ENCODE peak calls at places on chromosomes 5 and 9, in seven cellular contexts. E is nephron progenitor cell; Q is CD4-positive, alpha-beta memory T cell; D is myocyte; B is brain microvascular endothelial cell; W is NCI-H510A treated with DMSO at 0.1 percent for 48 hours; S is CD8-positive, alpha-beta T cell. Z is an unnamed sample.

GRCh38 chr5:88390007-88390385 is 121.4 kb upstream of the TMEM161B start:
- DNase-seq in E (no peak), Q (no peak), D (no peak), B (no peak), W (no peak), S (no peak), Z (no peak)

GRCh38 chr9:98288876-98289275 is 33.4 kb upstream of the TBC1D2 start:
- DNase-seq in E (no peak), Q (no peak), D (no peak), B (no peak), W (no peak), S (no peak), Z (no peak)

GRCh38 chr9:137813651-137814415 is 63.7 kb upstream of the CACNA1B start:
- DNase-seq in E (no peak), Q (no peak), D (no peak), B (no peak), W (no peak), S (no peak), Z (no peak)

GRCh38 chr5:65066385-65066784 is 297.7 kb downstream of the CWC27 start:
- DNase-seq in E (no peak), Q (no peak), D (peak), B (no peak), W (no peak), S (no peak), Z (no peak)

GRCh38 chr5:13606051-13606450 is 338.4 kb downstream of the DNAH5 start:
- DNase-seq in E (no peak), Q (no peak), D (no peak), B (no peak), W (peak), S (no peak), Z (no peak)

GRCh38 chr9:134406366-134407122 is 80.3 kb downstream of the RXRA start:
- DNase-seq in E (peak), Q (no peak), D (peak), B (no peak), W (no peak), S (no peak), Z (no peak)

GRCh38 chr9:74771262-74771585 is 116.5 kb downstream of the TRPM6 start:
- DNase-seq in E (no peak), Q (no peak), D (no peak), B (no peak), W (no peak), S (no peak), Z (no peak)

GRCh38 chr5:42021923-42022322 is 96.8 kb downstream of the FBXO4 start:
- DNase-seq in E (no peak), Q (no peak), D (peak), B (no peak), W (no peak), S (no peak), Z (no peak)

GRCh38 chr5:176535655-176536131 is 1.5 kb downstream of the RNF44 start:
- DNase-seq in E (no peak), Q (no peak), D (peak), B (no peak), W (no peak), S (no peak), Z (no peak)

GRCh38 chr5:118115791-118116190 is 872.6 kb downstream of the DTWD2 start:
- DNase-seq in E (no peak), Q (no peak), D (no peak), B (no peak), W (no peak), S (no peak), Z (no peak)

GRCh38 chr9:133050781-133051180 is 11.0 kb upstream of the CEL start:
- DNase-seq in E (no peak), Q (no peak), D (no peak), B (no peak), W (peak), S (no peak), Z (no peak)

GRCh38 chr5:440413-441180 is 2.4 kb upstream of the EXOC3 start:
- DNase-seq in E (no peak), Q (no peak), D (no peak), B (no peak), W (no peak), S (no peak), Z (no peak)

GRCh38 chr9:110573305-110573704 is 6.2 kb downstream of the SVEP1 start:
- DNase-seq in E (no peak), Q (no peak), D (no peak), B (no peak), W (no peak), S (no peak), Z (no peak)

GRCh38 chr5:77420940-77421339 is 71.2 kb downstream of the WDR41 start:
- DNase-seq in E (no peak), Q (no peak), D (no peak), B (no peak), W (no peak), S (no peak), Z (no peak)

GRCh38 chr5:148623101-148623500 is 31.2 kb downstream of the HTR4 start:
- DNase-seq in E (no peak), Q (no peak), D (no peak), B (no peak), W (no peak), S (no peak), Z (no peak)

GRCh38 chr5:135156337-135156714 is 122.3 kb upstream of the PITX1 start:
- DNase-seq in E (no peak), Q (no peak), D (no peak), B (no peak), W (no peak), S (no peak), Z (no peak)

GRCh38 chr9:114484215-114484853 is 20.9 kb downstream of the WHRN start:
- DNase-seq in E (no peak), Q (no peak), D (no peak), B (no peak), W (no peak), S (no peak), Z (no peak)

GRCh38 chr5:126354012-126354856 is 69.0 kb upstream of the GRAMD2B start:
- DNase-seq in E (no peak), Q (peak), D (peak), B (peak), W (peak), S (no peak), Z (no peak)

GRCh38 chr5:172846249-172846648 is 12.2 kb downstream of the ERGIC1 start:
- DNase-seq in E (no peak), Q (no peak), D (no peak), B (no peak), W (no peak), S (no peak), Z (no peak)

GRCh38 chr5:74762599-74762998 is 4.3 kb downstream of the GFM2 start:
- DNase-seq in E (no peak), Q (no peak), D (peak), B (peak), W (no peak), S (no peak), Z (no peak)

GRCh38 chr9:77748214-77748772 is 100.2 kb upstream of the GNA14 start:
- DNase-seq in E (no peak), Q (no peak), D (no peak), B (no peak), W (no peak), S (no peak), Z (no peak)

GRCh38 chr5:141663506-141663905 is 12.3 kb upstream of the FCHSD1 start:
- DNase-seq in E (no peak), Q (no peak), D (no peak), B (no peak), W (no peak), S (no peak), Z (no peak)

GRCh38 chr9:37944671-37945481 is 40.9 kb upstream of the SLC25A51 start:
- DNase-seq in E (no peak), Q (no peak), D (peak), B (no peak), W (no peak), S (no peak), Z (no peak)

GRCh38 chr5:318341-318897 is 3.1 kb upstream of the AHRR start:
- DNase-seq in E (no peak), Q (no peak), D (peak), B (peak), W (peak), S (no peak), Z (no peak)

GRCh38 chr9:75588808-75589207 is 301.7 kb upstream of the PCSK5 start:
- DNase-seq in E (no peak), Q (no peak), D (peak), B (no peak), W (no peak), S (no peak), Z (no peak)

GRCh38 chr9:77896269-77897245 is 135.1 kb downstream of the GNAQ start:
- DNase-seq in E (no peak), Q (no peak), D (no peak), B (no peak), W (no peak), S (no peak), Z (no peak)

GRCh38 chr5:115309751-115310370 is 13.4 kb upstream of the CCDC112 start:
- DNase-seq in E (no peak), Q (peak), D (peak), B (no peak), W (peak), S (no peak), Z (peak)

GRCh38 chr9:118529210-118529609 is 825.0 kb downstream of the TLR4 start:
- DNase-seq in E (no peak), Q (no peak), D (peak), B (peak), W (no peak), S (no peak), Z (no peak)

GRCh38 chr9:114507726-114508125 is 2.5 kb upstream of the WHRN start:
- DNase-seq in E (no peak), Q (peak), D (peak), B (no peak), W (peak), S (no peak), Z (no peak)

GRCh38 chr5:56814361-56814962 is 887 bp upstream of the MAP3K1 start:
- DNase-seq in E (peak), Q (no peak), D (no peak), B (no peak), W (peak), S (no peak), Z (no peak)

GRCh38 chr9:70480405-70480980 is 66.0 kb upstream of the KLF9 start:
- DNase-seq in E (no peak), Q (no peak), D (peak), B (peak), W (peak), S (no peak), Z (no peak)

GRCh38 chr9:129929467-129930125 is 94.3 kb downstream of the USP20 start:
- DNase-seq in E (no peak), Q (no peak), D (no peak), B (no peak), W (no peak), S (no peak), Z (no peak)

Z was measured in KG1.